ENCODE peak calls at places on chromosomes 1 and 21, in six cellular contexts. C, V, Y, W, L and E are unnamed samples.

GRCh38 chr1:156308078-156308477 is 9.0 kb upstream of the VHLL start:
- DNase-seq in C (no peak), V (peak; percentile 38), Y (no peak), W (no peak), L (no peak), E (no peak)

GRCh38 chr1:233664254-233664653 is 50.3 kb downstream of the KCNK1 start:
- DNase-seq in C (no peak), V (no peak), Y (no peak), W (no peak), L (no peak), E (no peak)

GRCh38 chr1:229694053-229694693 is 68.1 kb downstream of the URB2 start:
- DNase-seq in C (peak; percentile 80), V (no peak), Y (no peak), W (no peak), L (no peak), E (no peak)

GRCh38 chr1:193318347-193318746 is 131.9 kb upstream of the B3GALT2 start:
- DNase-seq in C (no peak), V (no peak), Y (no peak), W (no peak), L (no peak), E (no peak)

GRCh38 chr1:154775559-154776338 is 94.3 kb downstream of the KCNN3 start:
- DNase-seq in C (peak; percentile 82), V (no peak), Y (no peak), W (no peak), L (no peak), E (no peak)

GRCh38 chr1:32703479-32704291 is 1.1 kb upstream of the SYNC start:
- DNase-seq in C (peak; percentile 42), V (no peak), Y (no peak), W (no peak), L (no peak), E (no peak)

GRCh38 chr1:96962807-96963206 is 241.2 kb downstream of the PTBP2 start:
- DNase-seq in C (no peak), V (no peak), Y (no peak), W (no peak), L (no peak), E (no peak)

GRCh38 chr1:111030590-111030989 is 66.9 kb upstream of the LRIF1 start:
- DNase-seq in C (peak; percentile 24), V (peak; percentile 54), Y (no peak), W (peak; percentile 45), L (peak; percentile 65), E (peak; percentile 11)

GRCh38 chr21:36909901-36910561 is 56.4 kb downstream of the HLCS start:
- DNase-seq in C (no peak), V (no peak), Y (no peak), W (no peak), L (peak; percentile 21), E (peak; percentile 73)

GRCh38 chr1:209202826-209203439 is 380.6 kb upstream of the CAMK1G start:
- DNase-seq in C (peak; percentile 65), V (peak; percentile 46), Y (no peak), W (no peak), L (peak; percentile 46), E (peak; percentile 5)

GRCh38 chr21:32545948-32546441 is 39.3 kb downstream of the TCP10L start:
- DNase-seq in C (no peak), V (peak; percentile 55), Y (no peak), W (no peak), L (no peak), E (no peak)

GRCh38 chr1:65119951-65120350 is 28.1 kb upstream of the AK4 start:
- DNase-seq in C (no peak), V (no peak), Y (no peak), W (no peak), L (no peak), E (no peak)

GRCh38 chr1:64470670-64471217 is 815 bp downstream of the CACHD1 start:
- DNase-seq in C (peak; percentile 83), V (no peak), Y (no peak), W (no peak), L (no peak), E (no peak)

DNA sequence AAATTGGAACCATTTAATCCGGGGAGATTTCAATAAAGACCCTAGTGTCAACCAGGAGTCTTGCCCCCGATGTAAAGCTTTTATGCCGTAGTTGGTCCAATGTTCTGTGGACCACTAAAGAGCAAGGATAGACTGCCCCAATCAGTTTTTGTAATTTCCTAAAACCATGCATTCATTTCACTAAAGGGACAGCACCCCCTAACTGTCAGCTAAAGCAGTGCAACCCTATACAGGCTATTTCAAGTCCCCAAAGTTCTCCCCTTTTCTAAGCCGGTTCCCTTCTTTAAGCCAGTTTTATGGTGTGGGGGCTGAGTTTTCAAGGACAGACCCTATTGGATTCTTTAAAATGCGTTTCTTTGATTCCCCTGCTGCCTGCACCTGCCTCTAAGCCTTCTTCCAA is 12.7 kb upstream of the PDPN start:
- DNase-seq in C (no peak), V (peak; percentile 28), Y (no peak), W (no peak), L (no peak), E (no peak)
- TF ChIP-seq CTCF in C (peak; percentile 38), V (peak; percentile 62), Y (no peak), W (peak; percentile 56), L (peak; percentile 18), E (no peak)

DNA sequence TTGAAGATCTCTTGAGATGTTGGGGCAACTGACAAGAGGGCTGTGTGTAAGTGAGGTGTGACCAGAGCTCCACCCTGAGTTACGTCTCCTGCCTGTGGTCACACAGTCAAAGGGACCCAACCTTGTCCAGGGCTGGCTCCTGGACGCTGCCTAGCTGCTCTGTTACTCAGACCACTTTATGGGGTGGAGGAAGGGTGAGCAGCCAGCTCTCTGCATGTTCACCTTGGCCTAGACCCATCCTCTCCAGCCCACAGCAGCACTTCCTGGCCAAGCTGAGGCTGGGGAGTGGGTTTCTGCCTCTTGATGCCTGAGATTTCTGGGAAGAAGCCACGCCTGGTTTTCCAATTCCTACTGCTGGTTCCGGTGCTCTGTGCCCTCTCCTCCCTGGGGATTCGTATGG is 24.6 kb downstream of the SLC2A1 start:
- DNase-seq in C (no peak), V (no peak), Y (no peak), W (no peak), L (no peak), E (no peak)
- H3K27ac ChIP-seq in C (no peak overlapping the region), V (peak overlapping the region; percentile 11), Y (no peak overlapping the region), W (peak overlapping the region; percentile 95), L (no peak overlapping the region), E (no peak overlapping the region)

GRCh38 chr1:172903581-172904220 is 147.0 kb downstream of the TNFSF18 start:
- DNase-seq in C (no peak), V (no peak), Y (no peak), W (no peak), L (no peak), E (no peak)
- TF ChIP-seq GABPA in C (no peak), V (no peak), Y (no peak), W (no peak), L (no peak), E (no peak)

DNA sequence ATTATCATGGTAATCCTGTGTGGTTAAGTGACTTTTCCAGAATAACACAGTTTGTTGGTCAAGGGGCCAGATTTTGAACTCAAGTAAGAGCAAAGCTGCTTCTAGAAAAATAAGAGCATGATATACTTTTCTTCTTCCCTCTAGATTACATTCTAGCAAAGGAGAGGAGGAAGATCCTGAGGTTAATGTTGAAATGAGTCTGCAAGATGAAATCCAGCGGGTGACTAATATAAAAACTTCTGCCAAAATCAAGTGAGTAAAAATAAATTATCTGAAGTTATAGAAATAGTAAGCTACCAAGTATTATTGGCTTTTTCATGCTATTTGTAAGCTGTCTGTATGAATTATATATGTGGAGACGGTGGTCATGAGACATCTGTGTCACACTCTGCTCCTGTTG is 12.8 kb downstream of the WDR3 start:
- DNase-seq in C (no peak), V (no peak), Y (no peak), W (no peak), L (no peak), E (no peak)
- TF ChIP-seq CTCF in C (no peak), V (no peak), Y (no peak), W (no peak), L (no peak), E (no peak)

GRCh38 chr1:94888201-94888600 is 38.7 kb downstream of the CNN3 start:
- DNase-seq in C (no peak), V (no peak), Y (no peak), W (no peak), L (no peak), E (no peak)

GRCh38 chr1:94883688-94884087 is 43.2 kb downstream of the CNN3 start:
- DNase-seq in C (no peak), V (no peak), Y (no peak), W (no peak), L (peak; percentile 47), E (no peak)

GRCh38 chr1:94884101-94884875 is 42.6 kb downstream of the CNN3 start:
- DNase-seq in C (peak; percentile 71), V (no peak), Y (peak; percentile 43), W (no peak), L (peak; percentile 71), E (no peak)

GRCh38 chr1:94886361-94886760 is 40.5 kb downstream of the CNN3 start:
- DNase-seq in C (no peak), V (no peak), Y (no peak), W (no peak), L (no peak), E (no peak)

GRCh38 chr1:94887603-94888171 is 39.2 kb downstream of the CNN3 start:
- DNase-seq in C (no peak), V (no peak), Y (no peak), W (no peak), L (no peak), E (no peak)
- H3K27ac ChIP-seq in C (no peak overlapping the region), V (no peak overlapping the region), Y (no peak overlapping the region), W (no peak overlapping the region), L (no peak overlapping the region), E (no peak overlapping the region)

GRCh38 chr1:34162852-34163766 is 1.9 kb downstream of the CSMD2 start:
- DNase-seq in C (peak; percentile 89), V (peak; percentile 60), Y (peak; percentile 86), W (no peak), L (peak; percentile 32), E (no peak)
- TF ChIP-seq GABPA in C (no peak), V (no peak), Y (no peak), W (no peak), L (no peak), E (no peak)